ENCODE peak calls at places on chromosomes 13 and 19, in four cellular contexts. One of them, this sample, is unnamed.

GRCh38 chr19:13839193-13839937 is 37.6 kb upstream of the NANOS3 start:
- DNase-seq in colonic mucosa: peak
- DNase-seq in testis: peak
- DNase-seq in AG10803: peak
- DNase-seq in this sample: peak

GRCh38 chr13:20165417-20166257 is 4.8 kb upstream of the GJA3 start:
- DNase-seq in testis: no peak
- DNase-seq in colonic mucosa: no peak
- DNase-seq in AG10803: no peak
- DNase-seq in this sample: peak

GRCh38 chr19:39738809-39739208 is 980 bp upstream of the CLC start:
- DNase-seq in AG10803: no peak
- DNase-seq in testis: no peak
- DNase-seq in colonic mucosa: no peak
- DNase-seq in this sample: no peak

GRCh38 chr13:50485979-50486935 is 357.2 kb downstream of the DLEU7 start:
- DNase-seq in colonic mucosa: no peak
- DNase-seq in AG10803: peak
- DNase-seq in testis: no peak
- DNase-seq in this sample: peak

GRCh38 chr13:99736541-99736940 is 235.0 kb downstream of the ZIC5 start:
- DNase-seq in testis: no peak
- DNase-seq in AG10803: no peak
- DNase-seq in colonic mucosa: no peak
- DNase-seq in this sample: no peak

GRCh38 chr19:44796701-44797115 is 12.2 kb upstream of the BCAM start:
- DNase-seq in testis: no peak
- DNase-seq in colonic mucosa: no peak
- DNase-seq in AG10803: no peak
- DNase-seq in this sample: no peak

GRCh38 chr19:15268928-15269253 is 36.6 kb upstream of the EPHX3 start:
- DNase-seq in AG10803: no peak
- DNase-seq in testis: no peak
- DNase-seq in colonic mucosa: no peak
- DNase-seq in this sample: no peak

GRCh38 chr19:20968092-20968491 is 45.0 kb downstream of the ZNF85 start:
- DNase-seq in testis: no peak
- DNase-seq in colonic mucosa: no peak
- DNase-seq in AG10803: no peak
- DNase-seq in this sample: no peak

GRCh38 chr13:99926014-99926731 is 45.4 kb downstream of the ZIC5 start:
- DNase-seq in AG10803: peak
- DNase-seq in colonic mucosa: peak
- DNase-seq in testis: peak
- DNase-seq in this sample: peak

GRCh38 chr13:32669030-32669646 is 82.9 kb downstream of the PDS5B start:
- DNase-seq in colonic mucosa: no peak
- DNase-seq in AG10803: peak
- DNase-seq in testis: no peak
- DNase-seq in this sample: peak

GRCh38 chr19:48633148-48634035 is 3.8 kb downstream of the DBP start:
- DNase-seq in AG10803: no peak
- DNase-seq in testis: no peak
- DNase-seq in colonic mucosa: peak
- DNase-seq in this sample: no peak

GRCh38 chr19:20423381-20424207 is 142.0 kb downstream of the ZNF737 start:
- DNase-seq in colonic mucosa: peak
- DNase-seq in testis: peak
- DNase-seq in AG10803: peak
- DNase-seq in this sample: peak

GRCh38 chr13:40968416-40969000 is 50.6 kb downstream of the ELF1 start:
- DNase-seq in AG10803: peak
- DNase-seq in testis: no peak
- DNase-seq in colonic mucosa: no peak
- DNase-seq in this sample: no peak

GRCh38 chr13:39855236-39855635 is 199.8 kb downstream of the COG6 start:
- DNase-seq in colonic mucosa: no peak
- DNase-seq in testis: no peak
- DNase-seq in AG10803: no peak
- DNase-seq in this sample: no peak

GRCh38 chr19:47022541-47023447 is 3.2 kb downstream of the NPAS1 start:
- DNase-seq in AG10803: no peak
- DNase-seq in colonic mucosa: no peak
- DNase-seq in testis: no peak
- DNase-seq in this sample: no peak

GRCh38 chr19:42032428-42032827 is 37.6 kb downstream of the GRIK5 start:
- DNase-seq in colonic mucosa: no peak
- DNase-seq in AG10803: no peak
- DNase-seq in testis: no peak
- DNase-seq in this sample: no peak

GRCh38 chr19:45919678-45920077 is 5.1 kb upstream of the NANOS2 start:
- DNase-seq in AG10803: no peak
- DNase-seq in colonic mucosa: no peak
- DNase-seq in testis: no peak
- DNase-seq in this sample: no peak

GRCh38 chr13:23643828-23644419 is 73.7 kb downstream of the TNFRSF19 start:
- DNase-seq in colonic mucosa: no peak
- DNase-seq in testis: no peak
- DNase-seq in AG10803: no peak
- DNase-seq in this sample: no peak

DNA sequence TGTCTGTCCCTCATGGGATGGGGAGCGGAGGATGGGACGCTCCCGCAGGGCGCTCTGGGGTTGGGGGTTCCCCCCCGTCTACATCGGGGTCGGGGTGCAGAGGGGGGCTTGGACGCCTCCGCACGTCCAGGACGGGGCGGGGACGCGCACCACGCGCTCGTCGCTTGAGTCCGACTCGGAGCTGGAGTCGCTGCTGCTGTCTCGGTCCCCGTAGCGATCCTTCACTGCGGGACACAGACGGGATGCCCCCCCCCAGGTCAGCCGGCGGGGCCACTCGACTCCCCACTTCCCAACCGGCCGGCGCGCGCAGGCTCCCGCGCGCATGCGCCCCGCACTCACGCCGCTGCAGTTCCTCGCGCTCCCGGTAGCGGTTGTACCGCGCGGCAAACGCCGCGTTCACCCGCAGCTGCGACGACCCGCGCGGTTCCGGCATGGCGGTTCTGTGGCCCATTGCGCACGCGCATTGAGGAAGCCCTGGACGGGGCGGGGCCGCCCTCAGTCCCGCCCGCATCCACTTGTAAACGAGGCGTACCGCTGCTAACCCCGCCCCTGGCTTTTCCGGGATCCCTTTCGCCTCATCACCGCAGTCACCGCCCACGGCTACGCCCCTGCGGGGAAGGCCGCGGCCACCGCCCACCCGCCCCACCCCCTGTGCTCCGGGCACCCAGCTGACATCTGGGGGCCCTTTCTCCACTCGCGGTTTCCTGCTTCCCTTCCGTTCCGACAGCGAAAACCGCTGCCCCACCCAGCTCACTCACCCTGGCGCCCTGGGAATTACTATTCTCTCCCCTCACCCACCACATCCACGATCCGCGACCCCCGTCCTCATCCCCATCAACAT is at the start of gene KRI1:
- DNase-seq in AG10803: peak
- DNase-seq in testis: peak
- DNase-seq in colonic mucosa: peak
- DNase-seq in this sample: peak
- TF ChIP-seq CTCF in AG10803: peak
- TF ChIP-seq CTCF in testis: peak
- TF ChIP-seq CTCF in colonic mucosa: no peak
- TF ChIP-seq CTCF in this sample: peak

GRCh38 chr13:46810440-46810839 is 13.5 kb upstream of the ESD start:
- DNase-seq in AG10803: no peak
- DNase-seq in colonic mucosa: no peak
- DNase-seq in testis: no peak
- DNase-seq in this sample: no peak
- H3K4me3 ChIP-seq in AG10803: no peak
- H3K4me3 ChIP-seq in colonic mucosa: no peak
- H3K4me3 ChIP-seq in testis: no peak
- H3K4me3 ChIP-seq in this sample: no peak

GRCh38 chr19:4369888-4370260 is 26.5 kb downstream of the MPND start:
- DNase-seq in colonic mucosa: peak
- DNase-seq in AG10803: peak
- DNase-seq in testis: peak
- DNase-seq in this sample: no peak
- TF ChIP-seq CTCF in colonic mucosa: no peak
- TF ChIP-seq CTCF in AG10803: peak
- TF ChIP-seq CTCF in testis: peak
- TF ChIP-seq CTCF in this sample: peak

DNA sequence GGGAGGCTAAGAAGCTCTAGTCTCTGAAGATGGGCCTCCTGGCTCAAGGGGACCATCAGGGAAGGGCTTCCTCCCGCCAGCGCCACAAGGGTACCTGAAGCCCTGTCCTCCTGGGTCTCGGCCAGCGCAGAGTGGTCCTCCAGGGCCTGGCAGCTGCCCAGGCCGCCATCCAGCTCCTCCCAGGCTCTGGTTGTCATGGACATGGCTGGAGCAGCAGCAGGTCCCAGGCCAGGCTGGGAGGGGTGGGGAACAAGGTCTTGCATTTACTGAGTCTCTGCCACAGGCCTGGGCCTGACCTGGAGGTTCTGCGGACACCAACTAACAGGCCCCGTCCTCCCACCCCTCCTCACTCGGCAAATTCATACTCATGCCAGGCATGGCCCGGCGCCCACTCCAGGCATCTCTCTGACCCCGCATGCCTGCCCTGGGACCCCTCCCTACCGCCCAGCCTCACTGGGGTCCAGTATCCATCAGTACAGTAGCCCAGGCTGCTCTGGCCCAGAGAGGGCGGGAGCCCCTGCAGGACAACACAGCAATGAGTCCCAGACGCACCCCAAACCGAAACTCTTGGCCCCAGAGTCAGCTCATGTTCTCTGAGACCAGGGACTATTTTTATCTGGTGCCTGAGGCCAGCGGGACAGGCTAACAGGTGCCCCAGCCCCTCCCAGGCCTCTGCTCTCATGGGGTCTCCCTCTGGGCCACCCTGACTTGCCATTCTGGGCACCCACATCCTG is 938 bp downstream of the JSRP1 start:
- DNase-seq in AG10803: no peak
- DNase-seq in colonic mucosa: no peak
- DNase-seq in testis: no peak
- DNase-seq in this sample: no peak
- H3K4me3 ChIP-seq in AG10803: no peak
- H3K4me3 ChIP-seq in colonic mucosa: no peak
- H3K4me3 ChIP-seq in testis: no peak
- H3K4me3 ChIP-seq in this sample: no peak

GRCh38 chr13:113781571-113781970 is 22.5 kb downstream of the TMEM255B start:
- DNase-seq in AG10803: no peak
- DNase-seq in testis: no peak
- DNase-seq in colonic mucosa: no peak
- DNase-seq in this sample: no peak
- TF ChIP-seq CTCF in AG10803: no peak
- TF ChIP-seq CTCF in testis: no peak
- TF ChIP-seq CTCF in colonic mucosa: no peak
- TF ChIP-seq CTCF in this sample: no peak

GRCh38 chr19:34364830-34365462 is at the start of gene GPI:
- DNase-seq in testis: peak
- DNase-seq in AG10803: peak
- DNase-seq in colonic mucosa: peak
- DNase-seq in this sample: peak

GRCh38 chr19:34367424-34367957 is 2.5 kb downstream of the GPI start:
- DNase-seq in colonic mucosa: no peak
- DNase-seq in testis: no peak
- DNase-seq in AG10803: no peak
- DNase-seq in this sample: no peak

GRCh38 chr19:34365463-34366401 is 736 bp downstream of the GPI start:
- DNase-seq in AG10803: peak
- DNase-seq in colonic mucosa: peak
- DNase-seq in testis: peak
- DNase-seq in this sample: peak

GRCh38 chr19:34368338-34368737 is 3.3 kb downstream of the GPI start:
- DNase-seq in AG10803: no peak
- DNase-seq in testis: no peak
- DNase-seq in colonic mucosa: no peak
- DNase-seq in this sample: no peak

DNA sequence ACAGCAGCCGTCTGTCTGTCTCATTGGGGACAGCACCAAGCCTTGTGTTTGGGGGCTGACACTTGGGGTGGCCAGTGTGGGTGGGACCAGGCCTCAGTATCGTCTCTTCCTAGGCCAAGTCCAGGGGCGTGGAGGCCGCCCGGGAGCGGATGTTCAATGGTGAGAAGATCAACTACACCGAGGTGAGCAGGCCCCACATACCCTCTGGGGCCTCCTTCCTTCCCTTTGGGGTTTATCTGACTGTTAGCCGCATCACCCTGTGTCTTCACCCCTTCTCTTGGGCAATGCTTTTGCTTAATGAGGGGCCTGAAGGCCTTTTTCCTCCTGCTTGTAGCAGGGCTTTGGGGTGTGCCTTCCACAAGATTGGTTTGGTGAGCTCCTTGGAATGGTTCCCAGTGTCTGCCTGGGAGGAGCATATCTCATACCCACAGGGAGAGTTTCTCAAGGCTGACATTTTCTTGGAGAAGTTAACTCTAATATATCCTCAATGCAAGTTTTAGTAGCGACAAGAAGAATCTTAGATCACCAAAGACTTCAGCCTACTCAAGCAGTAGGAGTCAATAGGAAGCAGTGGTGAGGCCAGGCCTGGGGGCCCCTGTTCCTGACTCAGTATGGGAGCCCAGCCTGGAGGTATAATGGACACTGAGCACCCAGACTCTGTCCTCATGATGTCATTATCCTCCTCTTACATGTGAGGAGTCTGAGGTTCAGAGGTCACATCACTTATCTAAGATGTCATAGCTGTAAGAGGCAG is 1.9 kb downstream of the GPI start:
- DNase-seq in colonic mucosa: peak
- DNase-seq in AG10803: peak
- DNase-seq in testis: peak
- DNase-seq in this sample: peak
- H3K4me3 ChIP-seq in colonic mucosa: peak
- H3K4me3 ChIP-seq in AG10803: peak
- H3K4me3 ChIP-seq in testis: no peak
- H3K4me3 ChIP-seq in this sample: peak

DNA sequence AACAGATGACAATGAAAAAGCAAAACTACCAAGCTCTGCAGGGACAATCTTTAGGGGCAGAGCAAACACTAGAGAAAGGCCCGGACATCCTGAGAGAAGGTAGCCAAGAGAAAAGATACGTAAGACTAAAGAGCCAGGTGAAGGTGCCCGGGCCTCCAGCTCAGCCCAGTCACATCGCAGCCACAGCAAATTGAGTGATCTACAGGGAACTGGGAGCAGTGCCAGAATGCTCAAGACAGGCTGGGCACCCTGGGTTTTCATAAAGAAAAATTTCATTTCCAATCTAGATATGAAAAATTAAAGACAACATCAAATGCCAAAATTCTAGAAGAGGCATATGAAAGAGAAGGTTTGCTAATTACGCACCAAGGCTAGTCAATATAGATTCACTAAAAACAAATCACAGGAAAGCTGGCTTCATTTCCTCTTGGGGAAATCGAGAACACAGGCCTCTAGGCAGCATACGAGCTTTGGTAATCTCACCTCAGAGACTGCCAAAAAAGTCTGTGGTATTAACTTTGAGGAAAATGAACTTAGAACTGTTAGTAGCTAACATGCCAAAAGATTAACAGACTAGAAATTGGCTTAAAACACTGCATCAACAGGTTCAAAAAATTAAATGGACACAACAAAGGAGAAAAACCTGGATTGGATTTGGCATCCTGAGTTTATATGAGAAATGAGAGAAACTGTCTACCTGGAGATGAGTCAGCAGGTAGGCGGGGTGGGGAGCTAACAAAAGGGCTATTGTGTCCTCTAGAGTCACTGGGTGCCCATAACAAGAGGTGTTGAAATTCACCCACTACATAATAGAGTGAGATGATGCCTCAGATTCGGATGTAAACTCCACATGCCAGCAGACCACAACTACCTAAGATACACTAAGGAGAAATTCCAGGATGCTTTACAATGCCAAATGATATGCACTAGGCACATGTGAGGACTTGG is 6.6 kb downstream of the ANKRD10 start:
- DNase-seq in colonic mucosa: peak
- DNase-seq in testis: peak
- DNase-seq in AG10803: peak
- DNase-seq in this sample: no peak
- TF ChIP-seq CTCF in colonic mucosa: no peak
- TF ChIP-seq CTCF in testis: no peak
- TF ChIP-seq CTCF in AG10803: no peak
- TF ChIP-seq CTCF in this sample: no peak

This sample was measured in foreskin fibroblast.